ENCODE peak calls at places on chromosomes 7 and 10, in four cellular contexts. K is breast epithelium, J is foreskin keratinocyte, O is thoracic aorta. S is an unnamed sample.
A peak's percentile ranks its signal among the peaks of the same experiment; 100 is the strongest.

GRCh38 chr7:70006411-70006920 is 408.2 kb downstream of the AUTS2 start:
- DNase-seq in J (no peak), O (no peak), K (no peak), S (no peak)

GRCh38 chr7:127916735-127917134 is 114.5 kb downstream of the LRRC4 start:
- DNase-seq in J (no peak), O (no peak), K (no peak), S (no peak)

GRCh38 chr10:72259491-72260214 is 14.1 kb upstream of the DDIT4 start:
- DNase-seq in K (no peak), J (no peak), O (no peak), S (peak; percentile 69)

GRCh38 chr10:105540381-105540780 is 899.3 kb downstream of the SORCS3 start:
- DNase-seq in J (no peak), K (no peak), O (no peak), S (no peak)

GRCh38 chr10:45514283-45515270 is 140.6 kb downstream of the ALOX5 start:
- DNase-seq in K (no peak), J (peak; percentile 85), O (no peak), S (peak; percentile 69)

GRCh38 chr7:98058186-98058585 is 48.5 kb upstream of the LMTK2 start:
- DNase-seq in K (no peak), J (no peak), O (no peak), S (no peak)

GRCh38 chr7:147861058-147861716 is 729.4 kb upstream of the C7orf33 start:
- DNase-seq in J (no peak), K (no peak), O (no peak), S (no peak)

GRCh38 chr7:114502454-114503254 is 88.0 kb downstream of the FOXP2 start:
- DNase-seq in J (no peak), K (no peak), O (no peak), S (no peak)

GRCh38 chr7:111091623-111092370 is 870 bp downstream of the LRRN3 start:
- DNase-seq in K (no peak), J (no peak), O (no peak), S (peak; percentile 31)

GRCh38 chr10:16779375-16779774 is 37.8 kb downstream of the RSU1 start:
- DNase-seq in O (no peak), J (no peak), K (no peak), S (no peak)

GRCh38 chr7:37369904-37370303 is 78.8 kb downstream of the ELMO1 start:
- DNase-seq in O (no peak), J (no peak), K (no peak), S (no peak)

GRCh38 chr7:67916571-67916970 is 919.9 kb downstream of the TYW1 start:
- DNase-seq in K (no peak), O (no peak), J (no peak), S (no peak)

GRCh38 chr7:45892407-45893035 is 4.2 kb downstream of the IGFBP1 start:
- DNase-seq in J (no peak), K (no peak), O (no peak), S (no peak)

GRCh38 chr10:11849908-11850307 is 26.8 kb downstream of the PROSER2 start:
- DNase-seq in J (no peak), K (no peak), O (no peak), S (no peak)

GRCh38 chr7:3463696-3464095 is 162.6 kb downstream of the SDK1 start:
- DNase-seq in O (no peak), K (no peak), J (no peak), S (no peak)
- H3K27me3 ChIP-seq in O (no peaks in the 10 kb centered on the region), K (no peaks in the 10 kb centered on the region), J (no peaks in the 10 kb centered on the region), S (no peaks in the 10 kb centered on the region)

DNA sequence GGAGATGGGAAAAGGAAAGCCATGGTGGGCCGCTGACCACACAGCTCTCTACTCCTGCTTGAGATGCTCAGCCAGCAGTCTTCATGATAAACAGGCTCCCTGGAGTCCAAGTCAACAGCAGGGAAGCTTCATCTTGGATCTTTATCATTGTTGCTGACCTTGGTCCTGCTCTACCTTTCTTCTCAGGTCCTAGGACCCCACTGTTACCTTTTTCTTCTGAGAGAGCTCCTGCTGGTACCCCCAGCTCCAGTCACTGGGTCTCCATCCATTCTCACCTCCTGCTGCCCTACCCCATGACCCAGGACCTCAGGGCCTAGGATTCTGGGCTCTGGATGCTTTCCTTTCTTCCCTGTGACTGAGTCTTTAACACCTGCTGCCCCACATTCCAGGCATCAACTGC is 5.2 kb upstream of the CRTAC1 start:
- DNase-seq in J (no peak), K (no peak), O (no peak), S (no peak)
- H3K27me3 ChIP-seq in J (peaks cover 97% of the 10 kb centered on the region), K (peaks cover 27% of the 10 kb centered on the region), O (no peaks in the 10 kb centered on the region), S (peaks cover 43% of the 10 kb centered on the region)

GRCh38 chr7:1672851-1673486 is 2.9 kb downstream of the ELFN1 start:
- DNase-seq in J (no peak), O (no peak), K (peak; percentile 49), S (no peak)
- H3K27me3 ChIP-seq in J (peaks cover 47% of the 10 kb centered on the region), O (peaks cover 12% of the 10 kb centered on the region), K (peaks cover 73% of the 10 kb centered on the region), S (peaks cover 69% of the 10 kb centered on the region)

GRCh38 chr10:84198206-84198915 is 4.0 kb downstream of the CDHR1 start:
- DNase-seq in O (no peak), K (no peak), J (no peak), S (no peak)
- H3K27me3 ChIP-seq in O (no peaks in the 10 kb centered on the region), K (peaks cover 41% of the 10 kb centered on the region), J (peaks cover 49% of the 10 kb centered on the region), S (peaks cover 4% of the 10 kb centered on the region)